ENCODE peak calls at places on chromosomes 7 and 10, in seven cellular contexts. One of them, this sample, is unnamed.

GRCh38 chr10:351770-352318 is 216.6 kb downstream of the ZMYND11 start:
- DNase-seq in neural progenitor cell: no peak
- DNase-seq in osteoblast: peak
- DNase-seq in IMR-90: no peak
- DNase-seq in OCI-LY7: no peak
- DNase-seq in neuronal stem cell: no peak
- DNase-seq in fibroblast of lung: no peak
- DNase-seq in this sample: no peak

GRCh38 chr7:46215987-46216567 is 295.0 kb upstream of the IGFBP3 start:
- DNase-seq in neural progenitor cell: peak
- DNase-seq in osteoblast: peak
- DNase-seq in IMR-90: no peak
- DNase-seq in OCI-LY7: no peak
- DNase-seq in neuronal stem cell: peak
- DNase-seq in fibroblast of lung: no peak
- DNase-seq in this sample: no peak

GRCh38 chr7:50304911-50305621 is 550 bp downstream of the IKZF1 start:
- DNase-seq in neural progenitor cell: peak
- DNase-seq in osteoblast: no peak
- DNase-seq in IMR-90: no peak
- DNase-seq in OCI-LY7: peak
- DNase-seq in neuronal stem cell: no peak
- DNase-seq in fibroblast of lung: no peak
- DNase-seq in this sample: peak

GRCh38 chr7:1705339-1705738 is 35.3 kb downstream of the ELFN1 start:
- DNase-seq in neural progenitor cell: no peak
- DNase-seq in osteoblast: no peak
- DNase-seq in IMR-90: no peak
- DNase-seq in OCI-LY7: no peak
- DNase-seq in neuronal stem cell: no peak
- DNase-seq in fibroblast of lung: no peak
- DNase-seq in this sample: no peak

GRCh38 chr10:43598447-43598846 is 7.8 kb upstream of the ZNF485 start:
- DNase-seq in neural progenitor cell: no peak
- DNase-seq in osteoblast: no peak
- DNase-seq in IMR-90: peak
- DNase-seq in OCI-LY7: no peak
- DNase-seq in neuronal stem cell: no peak
- DNase-seq in fibroblast of lung: peak
- DNase-seq in this sample: peak

GRCh38 chr7:68581417-68581816 is 1016.9 kb upstream of the AUTS2 start:
- DNase-seq in neural progenitor cell: no peak
- DNase-seq in osteoblast: no peak
- DNase-seq in IMR-90: no peak
- DNase-seq in OCI-LY7: no peak
- DNase-seq in neuronal stem cell: no peak
- DNase-seq in fibroblast of lung: no peak
- DNase-seq in this sample: no peak

GRCh38 chr7:6403907-6404306 is 43.8 kb downstream of the DAGLB start:
- DNase-seq in neural progenitor cell: no peak
- DNase-seq in osteoblast: no peak
- DNase-seq in IMR-90: no peak
- DNase-seq in OCI-LY7: no peak
- DNase-seq in neuronal stem cell: no peak
- DNase-seq in fibroblast of lung: no peak
- DNase-seq in this sample: no peak

GRCh38 chr10:123496996-123497660 is 169.0 kb upstream of the GPR26 start:
- DNase-seq in neural progenitor cell: no peak
- DNase-seq in osteoblast: no peak
- DNase-seq in IMR-90: no peak
- DNase-seq in OCI-LY7: no peak
- DNase-seq in neuronal stem cell: no peak
- DNase-seq in fibroblast of lung: no peak
- DNase-seq in this sample: no peak

GRCh38 chr7:75869776-75870379 is 9.0 kb upstream of the RHBDD2 start:
- DNase-seq in neural progenitor cell: no peak
- DNase-seq in osteoblast: no peak
- DNase-seq in IMR-90: no peak
- DNase-seq in OCI-LY7: no peak
- DNase-seq in neuronal stem cell: no peak
- DNase-seq in fibroblast of lung: no peak
- DNase-seq in this sample: no peak

GRCh38 chr10:62907470-62908212 is 91.5 kb upstream of the EGR2 start:
- DNase-seq in neural progenitor cell: no peak
- DNase-seq in osteoblast: no peak
- DNase-seq in IMR-90: no peak
- DNase-seq in OCI-LY7: peak
- DNase-seq in neuronal stem cell: no peak
- DNase-seq in fibroblast of lung: no peak
- DNase-seq in this sample: peak

GRCh38 chr7:150851497-150852370 is 583 bp upstream of the AOC1 start:
- DNase-seq in neural progenitor cell: no peak
- DNase-seq in osteoblast: no peak
- DNase-seq in IMR-90: no peak
- DNase-seq in OCI-LY7: no peak
- DNase-seq in neuronal stem cell: no peak
- DNase-seq in fibroblast of lung: no peak
- DNase-seq in this sample: no peak

GRCh38 chr7:17971392-17971791 is 31.1 kb upstream of the SNX13 start:
- DNase-seq in neural progenitor cell: no peak
- DNase-seq in osteoblast: no peak
- DNase-seq in IMR-90: peak
- DNase-seq in OCI-LY7: no peak
- DNase-seq in neuronal stem cell: no peak
- DNase-seq in fibroblast of lung: peak
- DNase-seq in this sample: no peak

GRCh38 chr10:98323221-98324164 is 55.5 kb upstream of the LOXL4 start:
- DNase-seq in neural progenitor cell: no peak
- DNase-seq in osteoblast: peak
- DNase-seq in IMR-90: peak
- DNase-seq in OCI-LY7: no peak
- DNase-seq in neuronal stem cell: no peak
- DNase-seq in fibroblast of lung: peak
- DNase-seq in this sample: no peak

GRCh38 chr7:91347288-91347687 is 83.1 kb downstream of the FZD1 start:
- DNase-seq in neural progenitor cell: no peak
- DNase-seq in osteoblast: peak
- DNase-seq in IMR-90: peak
- DNase-seq in OCI-LY7: no peak
- DNase-seq in neuronal stem cell: no peak
- DNase-seq in fibroblast of lung: peak
- DNase-seq in this sample: no peak

GRCh38 chr7:41809487-41810257 is 106.8 kb upstream of the INHBA start:
- DNase-seq in neural progenitor cell: no peak
- DNase-seq in osteoblast: no peak
- DNase-seq in IMR-90: peak
- DNase-seq in OCI-LY7: no peak
- DNase-seq in neuronal stem cell: no peak
- DNase-seq in fibroblast of lung: peak
- DNase-seq in this sample: no peak

GRCh38 chr10:64394744-64395143 is 873.5 kb downstream of the REEP3 start:
- DNase-seq in neural progenitor cell: no peak
- DNase-seq in osteoblast: no peak
- DNase-seq in IMR-90: peak
- DNase-seq in OCI-LY7: no peak
- DNase-seq in neuronal stem cell: no peak
- DNase-seq in fibroblast of lung: peak
- DNase-seq in this sample: no peak

GRCh38 chr10:3500408-3500856 is 284.6 kb downstream of the KLF6 start:
- DNase-seq in neural progenitor cell: peak
- DNase-seq in osteoblast: no peak
- DNase-seq in IMR-90: peak
- DNase-seq in OCI-LY7: no peak
- DNase-seq in neuronal stem cell: peak
- DNase-seq in fibroblast of lung: peak
- DNase-seq in this sample: no peak

GRCh38 chr10:3803884-3804741 is 19.1 kb upstream of the KLF6 start:
- DNase-seq in neural progenitor cell: no peak
- DNase-seq in osteoblast: no peak
- DNase-seq in IMR-90: peak
- DNase-seq in OCI-LY7: peak
- DNase-seq in neuronal stem cell: no peak
- DNase-seq in fibroblast of lung: no peak
- DNase-seq in this sample: no peak

GRCh38 chr10:102914781-102915180 is 3.3 kb upstream of the CNNM2 start:
- DNase-seq in neural progenitor cell: no peak
- DNase-seq in osteoblast: no peak
- DNase-seq in IMR-90: no peak
- DNase-seq in OCI-LY7: no peak
- DNase-seq in neuronal stem cell: no peak
- DNase-seq in fibroblast of lung: no peak
- DNase-seq in this sample: no peak

GRCh38 chr10:103416436-103417147 is 20.2 kb downstream of the PDCD11 start:
- DNase-seq in neural progenitor cell: peak
- DNase-seq in osteoblast: peak
- DNase-seq in IMR-90: peak
- DNase-seq in OCI-LY7: peak
- DNase-seq in neuronal stem cell: peak
- DNase-seq in fibroblast of lung: peak
- DNase-seq in this sample: peak

GRCh38 chr7:76206633-76207032 is 4.9 kb downstream of the SRRM3 start:
- DNase-seq in neural progenitor cell: no peak
- DNase-seq in osteoblast: peak
- DNase-seq in IMR-90: peak
- DNase-seq in OCI-LY7: no peak
- DNase-seq in neuronal stem cell: no peak
- DNase-seq in fibroblast of lung: no peak
- DNase-seq in this sample: no peak

GRCh38 chr7:1245596-1245995 is 12.9 kb downstream of the UNCX start:
- DNase-seq in neural progenitor cell: peak
- DNase-seq in osteoblast: no peak
- DNase-seq in IMR-90: no peak
- DNase-seq in OCI-LY7: no peak
- DNase-seq in neuronal stem cell: no peak
- DNase-seq in fibroblast of lung: no peak
- DNase-seq in this sample: no peak

GRCh38 chr7:13067036-13067435 is 379.6 kb downstream of the ARL4A start:
- DNase-seq in neural progenitor cell: peak
- DNase-seq in osteoblast: no peak
- DNase-seq in IMR-90: no peak
- DNase-seq in OCI-LY7: no peak
- DNase-seq in neuronal stem cell: no peak
- DNase-seq in fibroblast of lung: no peak
- DNase-seq in this sample: no peak

GRCh38 chr7:119782286-119782685 is 490.7 kb upstream of the KCND2 start:
- DNase-seq in neural progenitor cell: no peak
- DNase-seq in osteoblast: no peak
- DNase-seq in IMR-90: no peak
- DNase-seq in OCI-LY7: no peak
- DNase-seq in neuronal stem cell: no peak
- DNase-seq in fibroblast of lung: no peak
- DNase-seq in this sample: no peak

GRCh38 chr7:119783799-119784198 is 489.2 kb upstream of the KCND2 start:
- DNase-seq in neural progenitor cell: no peak
- DNase-seq in osteoblast: no peak
- DNase-seq in IMR-90: peak
- DNase-seq in OCI-LY7: no peak
- DNase-seq in neuronal stem cell: no peak
- DNase-seq in fibroblast of lung: peak
- DNase-seq in this sample: no peak
- H2AFZ ChIP-seq in neural progenitor cell: no peak
- H2AFZ ChIP-seq in osteoblast: no peak
- H2AFZ ChIP-seq in IMR-90: no peak
- H2AFZ ChIP-seq in OCI-LY7: no peak
- H2AFZ ChIP-seq in neuronal stem cell: no peak
- H2AFZ ChIP-seq in fibroblast of lung: no peak
- H2AFZ ChIP-seq in this sample: no peak

DNA sequence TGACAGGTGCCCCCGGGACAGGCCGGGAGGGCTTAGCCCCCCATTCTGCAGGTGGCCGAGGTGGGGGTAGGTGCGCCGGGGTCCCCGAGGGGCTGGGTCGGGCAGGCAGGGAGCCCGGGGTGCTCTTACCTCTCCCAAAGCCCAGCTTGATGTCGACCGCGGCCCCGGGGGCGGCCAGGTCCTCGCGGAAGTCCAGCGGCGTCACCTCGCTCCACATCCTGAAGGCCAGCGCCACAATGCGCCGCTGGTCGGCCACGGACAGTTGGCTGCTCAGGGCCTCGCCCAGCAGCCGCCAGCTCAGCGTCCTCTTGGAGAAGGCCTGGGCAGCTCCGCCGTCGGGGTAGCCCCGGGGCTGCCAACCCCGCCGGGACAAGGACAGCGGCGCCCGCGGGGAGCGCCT is 1.9 kb downstream of the MMP21 start:
- DNase-seq in neural progenitor cell: no peak
- DNase-seq in osteoblast: peak
- DNase-seq in IMR-90: no peak
- DNase-seq in OCI-LY7: no peak
- DNase-seq in neuronal stem cell: no peak
- DNase-seq in fibroblast of lung: no peak
- DNase-seq in this sample: no peak
- H3K4me3 ChIP-seq in neural progenitor cell: no peak
- H3K4me3 ChIP-seq in osteoblast: no peak
- H3K4me3 ChIP-seq in IMR-90: no peak
- H3K4me3 ChIP-seq in OCI-LY7: no peak
- H3K4me3 ChIP-seq in neuronal stem cell: no peak
- H3K4me3 ChIP-seq in fibroblast of lung: no peak
- H3K4me3 ChIP-seq in this sample: no peak

GRCh38 chr10:60985946-60986345 is 42.0 kb upstream of the RHOBTB1 start:
- DNase-seq in neural progenitor cell: no peak
- DNase-seq in osteoblast: peak
- DNase-seq in IMR-90: no peak
- DNase-seq in OCI-LY7: no peak
- DNase-seq in neuronal stem cell: no peak
- DNase-seq in fibroblast of lung: no peak
- DNase-seq in this sample: no peak
- H3K27ac ChIP-seq in neural progenitor cell: no peak
- H3K27ac ChIP-seq in osteoblast: no peak
- H3K27ac ChIP-seq in IMR-90: no peak
- H3K27ac ChIP-seq in OCI-LY7: no peak
- H3K27ac ChIP-seq in neuronal stem cell: no peak
- H3K27ac ChIP-seq in fibroblast of lung: no peak
- H3K27ac ChIP-seq in this sample: no peak

DNA sequence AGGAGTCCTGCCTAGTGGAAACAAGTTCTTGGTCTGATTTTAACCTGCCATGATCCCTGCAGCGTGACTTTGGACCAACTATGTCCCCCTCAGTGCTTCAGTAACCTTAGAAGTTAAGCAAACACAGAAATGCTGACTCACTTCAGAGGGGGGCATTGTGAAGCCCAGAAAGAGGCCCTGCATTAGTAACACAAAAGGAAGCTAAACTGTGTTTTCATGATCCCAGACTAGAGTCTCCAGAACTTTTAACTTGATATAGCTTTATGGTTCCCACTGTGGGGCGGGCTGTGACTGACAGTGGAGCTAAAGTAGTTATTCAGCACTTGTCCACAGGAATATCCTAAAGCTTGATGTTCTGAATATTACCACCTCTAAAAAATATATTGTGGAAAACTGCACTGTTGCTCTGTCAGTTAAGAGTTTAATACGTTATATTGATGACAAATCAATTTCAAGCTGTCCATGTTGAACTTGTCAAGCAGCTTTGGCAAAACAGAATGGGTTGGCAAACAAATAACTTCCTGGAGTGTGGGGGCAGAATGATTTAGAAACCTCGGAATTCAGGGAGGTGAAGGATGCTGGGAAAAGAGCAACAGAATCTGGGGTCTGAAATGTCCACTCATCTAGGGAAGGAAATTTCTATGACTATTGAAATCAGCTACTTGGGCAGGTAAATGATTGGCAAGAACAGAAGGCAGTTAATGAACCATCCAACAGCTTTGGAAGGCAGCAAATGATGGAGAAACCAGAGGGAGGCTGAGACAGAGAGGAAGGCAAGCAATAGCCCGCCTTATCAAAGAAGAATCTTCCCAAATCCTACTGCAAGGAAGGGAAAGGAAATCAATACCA is 95.2 kb upstream of the PALS2 start:
- DNase-seq in neural progenitor cell: peak
- DNase-seq in osteoblast: peak
- DNase-seq in IMR-90: peak
- DNase-seq in OCI-LY7: no peak
- DNase-seq in neuronal stem cell: peak
- DNase-seq in fibroblast of lung: peak
- DNase-seq in this sample: no peak
- H2AFZ ChIP-seq in neural progenitor cell: no peak
- H2AFZ ChIP-seq in osteoblast: peak
- H2AFZ ChIP-seq in IMR-90: peak
- H2AFZ ChIP-seq in OCI-LY7: no peak
- H2AFZ ChIP-seq in neuronal stem cell: peak
- H2AFZ ChIP-seq in fibroblast of lung: peak
- H2AFZ ChIP-seq in this sample: no peak